ENCODE peak calls at places on chromosomes 12 and 14, in six cellular contexts. One of them, this sample, is unnamed.

GRCh38 chr12:32450768-32451167 is 51.4 kb downstream of the FGD4 start:
- ATAC-seq in naive B cell: no peak
- ATAC-seq in activated naive CD4-positive, alpha-beta T cell treated with anti-CD3 and anti-CD28 coated beads, Interleukin-2, amount 50 U/mL, for 72 hours: no peak
- ATAC-seq in body of pancreas: no peak
- ATAC-seq in gastroesophageal sphincter: peak
- ATAC-seq in activated CD8-positive, alpha-beta memory T cell treated with anti-CD3 and anti-CD28 coated beads, Interleukin-2, amount 10 ng/mL, durations not matched to agents 7 days and 5 days: no peak
- ATAC-seq in this sample: no peak

GRCh38 chr14:70753518-70753953 is 55.8 kb downstream of the MAP3K9 start:
- ATAC-seq in naive B cell: no peak
- ATAC-seq in activated naive CD4-positive, alpha-beta T cell treated with anti-CD3 and anti-CD28 coated beads, Interleukin-2, amount 50 U/mL, for 72 hours: no peak
- ATAC-seq in body of pancreas: peak
- ATAC-seq in gastroesophageal sphincter: no peak
- ATAC-seq in activated CD8-positive, alpha-beta memory T cell treated with anti-CD3 and anti-CD28 coated beads, Interleukin-2, amount 10 ng/mL, durations not matched to agents 7 days and 5 days: no peak
- ATAC-seq in this sample: no peak

GRCh38 chr14:32694795-32695449 is 243.8 kb upstream of the NPAS3 start:
- ATAC-seq in naive B cell: no peak
- ATAC-seq in activated naive CD4-positive, alpha-beta T cell treated with anti-CD3 and anti-CD28 coated beads, Interleukin-2, amount 50 U/mL, for 72 hours: no peak
- ATAC-seq in body of pancreas: no peak
- ATAC-seq in gastroesophageal sphincter: no peak
- ATAC-seq in activated CD8-positive, alpha-beta memory T cell treated with anti-CD3 and anti-CD28 coated beads, Interleukin-2, amount 10 ng/mL, durations not matched to agents 7 days and 5 days: no peak
- ATAC-seq in this sample: no peak

GRCh38 chr12:15278816-15279658 is 43.3 kb upstream of the PTPRO start:
- ATAC-seq in naive B cell: no peak
- ATAC-seq in activated naive CD4-positive, alpha-beta T cell treated with anti-CD3 and anti-CD28 coated beads, Interleukin-2, amount 50 U/mL, for 72 hours: no peak
- ATAC-seq in body of pancreas: peak
- ATAC-seq in gastroesophageal sphincter: peak
- ATAC-seq in activated CD8-positive, alpha-beta memory T cell treated with anti-CD3 and anti-CD28 coated beads, Interleukin-2, amount 10 ng/mL, durations not matched to agents 7 days and 5 days: peak
- ATAC-seq in this sample: peak

GRCh38 chr14:77607741-77608302 is 8.6 kb downstream of the SPTLC2 start:
- ATAC-seq in naive B cell: peak
- ATAC-seq in activated naive CD4-positive, alpha-beta T cell treated with anti-CD3 and anti-CD28 coated beads, Interleukin-2, amount 50 U/mL, for 72 hours: peak
- ATAC-seq in body of pancreas: no peak
- ATAC-seq in gastroesophageal sphincter: no peak
- ATAC-seq in activated CD8-positive, alpha-beta memory T cell treated with anti-CD3 and anti-CD28 coated beads, Interleukin-2, amount 10 ng/mL, durations not matched to agents 7 days and 5 days: peak
- ATAC-seq in this sample: peak

GRCh38 chr14:92650581-92651105 is 97.8 kb downstream of the LGMN start:
- ATAC-seq in naive B cell: no peak
- ATAC-seq in activated naive CD4-positive, alpha-beta T cell treated with anti-CD3 and anti-CD28 coated beads, Interleukin-2, amount 50 U/mL, for 72 hours: peak
- ATAC-seq in body of pancreas: no peak
- ATAC-seq in gastroesophageal sphincter: no peak
- ATAC-seq in activated CD8-positive, alpha-beta memory T cell treated with anti-CD3 and anti-CD28 coated beads, Interleukin-2, amount 10 ng/mL, durations not matched to agents 7 days and 5 days: peak
- ATAC-seq in this sample: peak

GRCh38 chr12:94873368-94874085 is 130.0 kb downstream of the NDUFA12 start:
- ATAC-seq in naive B cell: peak
- ATAC-seq in activated naive CD4-positive, alpha-beta T cell treated with anti-CD3 and anti-CD28 coated beads, Interleukin-2, amount 50 U/mL, for 72 hours: peak
- ATAC-seq in body of pancreas: peak
- ATAC-seq in gastroesophageal sphincter: peak
- ATAC-seq in activated CD8-positive, alpha-beta memory T cell treated with anti-CD3 and anti-CD28 coated beads, Interleukin-2, amount 10 ng/mL, durations not matched to agents 7 days and 5 days: no peak
- ATAC-seq in this sample: peak

GRCh38 chr12:53717319-53717718 is 9.9 kb downstream of the CALCOCO1 start:
- ATAC-seq in naive B cell: no peak
- ATAC-seq in activated naive CD4-positive, alpha-beta T cell treated with anti-CD3 and anti-CD28 coated beads, Interleukin-2, amount 50 U/mL, for 72 hours: no peak
- ATAC-seq in body of pancreas: no peak
- ATAC-seq in gastroesophageal sphincter: no peak
- ATAC-seq in activated CD8-positive, alpha-beta memory T cell treated with anti-CD3 and anti-CD28 coated beads, Interleukin-2, amount 10 ng/mL, durations not matched to agents 7 days and 5 days: no peak
- ATAC-seq in this sample: no peak

GRCh38 chr12:71999795-72000194 is 61.1 kb downstream of the TPH2 start:
- ATAC-seq in naive B cell: no peak
- ATAC-seq in activated naive CD4-positive, alpha-beta T cell treated with anti-CD3 and anti-CD28 coated beads, Interleukin-2, amount 50 U/mL, for 72 hours: peak
- ATAC-seq in body of pancreas: no peak
- ATAC-seq in gastroesophageal sphincter: no peak
- ATAC-seq in activated CD8-positive, alpha-beta memory T cell treated with anti-CD3 and anti-CD28 coated beads, Interleukin-2, amount 10 ng/mL, durations not matched to agents 7 days and 5 days: no peak
- ATAC-seq in this sample: peak

GRCh38 chr12:6771091-6771495 is 1.2 kb upstream of the LAG3 start:
- ATAC-seq in naive B cell: no peak
- ATAC-seq in activated naive CD4-positive, alpha-beta T cell treated with anti-CD3 and anti-CD28 coated beads, Interleukin-2, amount 50 U/mL, for 72 hours: peak
- ATAC-seq in body of pancreas: no peak
- ATAC-seq in gastroesophageal sphincter: no peak
- ATAC-seq in activated CD8-positive, alpha-beta memory T cell treated with anti-CD3 and anti-CD28 coated beads, Interleukin-2, amount 10 ng/mL, durations not matched to agents 7 days and 5 days: no peak
- ATAC-seq in this sample: peak

GRCh38 chr12:20018406-20018805 is 349.9 kb upstream of the PDE3A start:
- ATAC-seq in naive B cell: no peak
- ATAC-seq in activated naive CD4-positive, alpha-beta T cell treated with anti-CD3 and anti-CD28 coated beads, Interleukin-2, amount 50 U/mL, for 72 hours: no peak
- ATAC-seq in body of pancreas: peak
- ATAC-seq in gastroesophageal sphincter: no peak
- ATAC-seq in activated CD8-positive, alpha-beta memory T cell treated with anti-CD3 and anti-CD28 coated beads, Interleukin-2, amount 10 ng/mL, durations not matched to agents 7 days and 5 days: no peak
- ATAC-seq in this sample: no peak

GRCh38 chr14:38718519-38718918 is 384.5 kb downstream of the SEC23A start:
- ATAC-seq in naive B cell: no peak
- ATAC-seq in activated naive CD4-positive, alpha-beta T cell treated with anti-CD3 and anti-CD28 coated beads, Interleukin-2, amount 50 U/mL, for 72 hours: no peak
- ATAC-seq in body of pancreas: no peak
- ATAC-seq in gastroesophageal sphincter: peak
- ATAC-seq in activated CD8-positive, alpha-beta memory T cell treated with anti-CD3 and anti-CD28 coated beads, Interleukin-2, amount 10 ng/mL, durations not matched to agents 7 days and 5 days: no peak
- ATAC-seq in this sample: no peak

GRCh38 chr12:92737855-92738850 is 35.4 kb downstream of the PLEKHG7 start:
- ATAC-seq in naive B cell: no peak
- ATAC-seq in activated naive CD4-positive, alpha-beta T cell treated with anti-CD3 and anti-CD28 coated beads, Interleukin-2, amount 50 U/mL, for 72 hours: no peak
- ATAC-seq in body of pancreas: no peak
- ATAC-seq in gastroesophageal sphincter: no peak
- ATAC-seq in activated CD8-positive, alpha-beta memory T cell treated with anti-CD3 and anti-CD28 coated beads, Interleukin-2, amount 10 ng/mL, durations not matched to agents 7 days and 5 days: no peak
- ATAC-seq in this sample: no peak

GRCh38 chr12:22283006-22283506 is 51.5 kb downstream of the ST8SIA1 start:
- ATAC-seq in naive B cell: no peak
- ATAC-seq in activated naive CD4-positive, alpha-beta T cell treated with anti-CD3 and anti-CD28 coated beads, Interleukin-2, amount 50 U/mL, for 72 hours: no peak
- ATAC-seq in body of pancreas: no peak
- ATAC-seq in gastroesophageal sphincter: peak
- ATAC-seq in activated CD8-positive, alpha-beta memory T cell treated with anti-CD3 and anti-CD28 coated beads, Interleukin-2, amount 10 ng/mL, durations not matched to agents 7 days and 5 days: no peak
- ATAC-seq in this sample: no peak

GRCh38 chr12:49037111-49037946 is 18.8 kb upstream of the PRKAG1 start:
- ATAC-seq in naive B cell: no peak
- ATAC-seq in activated naive CD4-positive, alpha-beta T cell treated with anti-CD3 and anti-CD28 coated beads, Interleukin-2, amount 50 U/mL, for 72 hours: no peak
- ATAC-seq in body of pancreas: no peak
- ATAC-seq in gastroesophageal sphincter: no peak
- ATAC-seq in activated CD8-positive, alpha-beta memory T cell treated with anti-CD3 and anti-CD28 coated beads, Interleukin-2, amount 10 ng/mL, durations not matched to agents 7 days and 5 days: no peak
- ATAC-seq in this sample: no peak

GRCh38 chr12:93762912-93763311 is 85.7 kb downstream of the CRADD start:
- ATAC-seq in naive B cell: no peak
- ATAC-seq in activated naive CD4-positive, alpha-beta T cell treated with anti-CD3 and anti-CD28 coated beads, Interleukin-2, amount 50 U/mL, for 72 hours: no peak
- ATAC-seq in body of pancreas: no peak
- ATAC-seq in gastroesophageal sphincter: no peak
- ATAC-seq in activated CD8-positive, alpha-beta memory T cell treated with anti-CD3 and anti-CD28 coated beads, Interleukin-2, amount 10 ng/mL, durations not matched to agents 7 days and 5 days: no peak
- ATAC-seq in this sample: no peak

GRCh38 chr14:52052289-52052943 is 16.4 kb downstream of the NID2 start:
- ATAC-seq in naive B cell: no peak
- ATAC-seq in activated naive CD4-positive, alpha-beta T cell treated with anti-CD3 and anti-CD28 coated beads, Interleukin-2, amount 50 U/mL, for 72 hours: no peak
- ATAC-seq in body of pancreas: no peak
- ATAC-seq in gastroesophageal sphincter: peak
- ATAC-seq in activated CD8-positive, alpha-beta memory T cell treated with anti-CD3 and anti-CD28 coated beads, Interleukin-2, amount 10 ng/mL, durations not matched to agents 7 days and 5 days: no peak
- ATAC-seq in this sample: no peak

GRCh38 chr14:77314043-77314442 is 6.6 kb downstream of the POMT2 start:
- ATAC-seq in naive B cell: no peak
- ATAC-seq in activated naive CD4-positive, alpha-beta T cell treated with anti-CD3 and anti-CD28 coated beads, Interleukin-2, amount 50 U/mL, for 72 hours: no peak
- ATAC-seq in body of pancreas: no peak
- ATAC-seq in gastroesophageal sphincter: peak
- ATAC-seq in activated CD8-positive, alpha-beta memory T cell treated with anti-CD3 and anti-CD28 coated beads, Interleukin-2, amount 10 ng/mL, durations not matched to agents 7 days and 5 days: no peak
- ATAC-seq in this sample: no peak

GRCh38 chr14:67575684-67576083 is 24.4 kb downstream of the PIGH start:
- ATAC-seq in naive B cell: no peak
- ATAC-seq in activated naive CD4-positive, alpha-beta T cell treated with anti-CD3 and anti-CD28 coated beads, Interleukin-2, amount 50 U/mL, for 72 hours: no peak
- ATAC-seq in body of pancreas: no peak
- ATAC-seq in gastroesophageal sphincter: no peak
- ATAC-seq in activated CD8-positive, alpha-beta memory T cell treated with anti-CD3 and anti-CD28 coated beads, Interleukin-2, amount 10 ng/mL, durations not matched to agents 7 days and 5 days: no peak
- ATAC-seq in this sample: no peak

GRCh38 chr14:72652179-72652578 is 241.7 kb downstream of the DPF3 start:
- ATAC-seq in naive B cell: no peak
- ATAC-seq in activated naive CD4-positive, alpha-beta T cell treated with anti-CD3 and anti-CD28 coated beads, Interleukin-2, amount 50 U/mL, for 72 hours: no peak
- ATAC-seq in body of pancreas: no peak
- ATAC-seq in gastroesophageal sphincter: no peak
- ATAC-seq in activated CD8-positive, alpha-beta memory T cell treated with anti-CD3 and anti-CD28 coated beads, Interleukin-2, amount 10 ng/mL, durations not matched to agents 7 days and 5 days: no peak
- ATAC-seq in this sample: no peak

GRCh38 chr14:100846309-100846859 is 20.5 kb downstream of the MEG3 start:
- ATAC-seq in naive B cell: no peak
- ATAC-seq in activated naive CD4-positive, alpha-beta T cell treated with anti-CD3 and anti-CD28 coated beads, Interleukin-2, amount 50 U/mL, for 72 hours: no peak
- ATAC-seq in body of pancreas: no peak
- ATAC-seq in gastroesophageal sphincter: no peak
- ATAC-seq in activated CD8-positive, alpha-beta memory T cell treated with anti-CD3 and anti-CD28 coated beads, Interleukin-2, amount 10 ng/mL, durations not matched to agents 7 days and 5 days: no peak
- ATAC-seq in this sample: no peak

This sample was measured in activated T-helper 17 cell treated with anti-CD3 and anti-CD28 coated beads, Interleukin-2, amount 50 U/mL, for 72 hours.